ENCODE peak calls at places on chromosomes 12 and 14, in seven cellular contexts. J is activated T-cell treated with anti-CD3 and anti-CD28 coated beads for 4 hours; X is hypothalamus; M is stimulated activated naive CD8-positive, alpha-beta T cell treated with anti-CD3 and anti-CD28 coated beads, Interleukin-15, amount 100 ng/mL, for 72 hours; W is Caco-2; V is HT1080; A is activated naive CD4-positive, alpha-beta T cell treated with anti-CD3 and anti-CD28 coated beads, Interleukin-2, amount 50 U/mL, for 72 hours. C is an unnamed sample.

GRCh38 chr12:119664642-119665041 is 3.3 kb upstream of the PRKAB1 start:
- DNase-seq in J (no peak), X (no peak), M (no peak), W (no peak), V (no peak), A (no peak), C (no peak)

GRCh38 chr14:32209471-32209870 is 6.4 kb upstream of the RNU6-8 start:
- DNase-seq in J (no peak), X (no peak), M (no peak), W (no peak), V (no peak), A (no peak), C (no peak)

GRCh38 chr12:5969156-5969973 is 24.3 kb upstream of the ANO2 start:
- DNase-seq in J (no peak), X (no peak), M (no peak), W (no peak), V (no peak), A (no peak), C (no peak)

GRCh38 chr14:52473557-52473956 is 78.7 kb downstream of the TXNDC16 start:
- DNase-seq in J (no peak), X (no peak), M (no peak), W (no peak), V (peak), A (no peak), C (peak)

GRCh38 chr12:107320929-107321618 is 227.7 kb upstream of the CRY1 start:
- DNase-seq in J (peak), X (no peak), M (peak), W (no peak), V (no peak), A (peak), C (no peak)

GRCh38 chr14:64198486-64198885 is 95.7 kb downstream of the ESR2 start:
- DNase-seq in J (no peak), X (no peak), M (no peak), W (no peak), V (no peak), A (no peak), C (no peak)

GRCh38 chr12:124039276-124039675 is 66.3 kb downstream of the ZNF664 start:
- DNase-seq in J (no peak), X (no peak), M (no peak), W (no peak), V (no peak), A (no peak), C (peak)

GRCh38 chr12:89243786-89244185 is 108.5 kb downstream of the DUSP6 start:
- DNase-seq in J (no peak), X (no peak), M (no peak), W (no peak), V (no peak), A (no peak), C (peak)

GRCh38 chr14:74614508-74615495 is 2.8 kb upstream of the LTBP2 start:
- DNase-seq in J (no peak), X (no peak), M (no peak), W (no peak), V (peak), A (no peak), C (no peak)

GRCh38 chr12:10873374-10873773 is 10.7 kb downstream of the PRH1 start:
- DNase-seq in J (no peak), X (no peak), M (no peak), W (no peak), V (no peak), A (no peak), C (peak)

GRCh38 chr12:90999518-90999917 is 5.3 kb downstream of the EPYC start:
- DNase-seq in J (no peak), X (no peak), M (no peak), W (no peak), V (no peak), A (no peak), C (no peak)

GRCh38 chr12:132713123-132713522 is 2.5 kb downstream of the PGAM5 start:
- DNase-seq in J (no peak), X (no peak), M (no peak), W (no peak), V (no peak), A (no peak), C (no peak)

GRCh38 chr12:65608319-65608916 is 215.9 kb upstream of the HMGA2 start:
- DNase-seq in J (no peak), X (no peak), M (no peak), W (no peak), V (peak), A (no peak), C (peak)

GRCh38 chr14:99881011-99881410 is 87.8 kb downstream of the EML1 start:
- DNase-seq in J (no peak), X (peak), M (no peak), W (no peak), V (no peak), A (no peak), C (no peak)

GRCh38 chr14:31835049-31835448 is 242.1 kb upstream of the ARHGAP5 start:
- DNase-seq in J (no peak), X (no peak), M (no peak), W (no peak), V (no peak), A (no peak), C (no peak)

GRCh38 chr12:25764409-25764808 is 194.1 kb upstream of the RASSF8 start:
- DNase-seq in J (no peak), X (no peak), M (no peak), W (no peak), V (no peak), A (no peak), C (no peak)

C was measured in NCI-H226.